ENCODE peak calls at places on chromosomes 6 and 20, in six cellular contexts. One of them, this sample, is unnamed.

GRCh38 chr6:153074761-153075160 is 56.3 kb downstream of the RGS17 start:
- DNase-seq in astrocyte: no peak
- DNase-seq in left ventricle myocardium inferior: no peak
- DNase-seq in lung: no peak
- DNase-seq in breast epithelium: no peak
- DNase-seq in mucosa of descending colon: no peak
- DNase-seq in this sample: peak

GRCh38 chr6:33173228-33174180 is 18.8 kb downstream of the COL11A2 start:
- DNase-seq in astrocyte: no peak
- DNase-seq in breast epithelium: no peak
- DNase-seq in left ventricle myocardium inferior: no peak
- DNase-seq in lung: no peak
- DNase-seq in mucosa of descending colon: no peak
- DNase-seq in this sample: no peak

GRCh38 chr6:71419217-71419953 is 130.8 kb downstream of the OGFRL1 start:
- DNase-seq in breast epithelium: no peak
- DNase-seq in astrocyte: no peak
- DNase-seq in left ventricle myocardium inferior: peak
- DNase-seq in mucosa of descending colon: peak
- DNase-seq in lung: no peak
- DNase-seq in this sample: peak

GRCh38 chr6:149334201-149334600 is 16.7 kb downstream of the TAB2 start:
- DNase-seq in mucosa of descending colon: no peak
- DNase-seq in left ventricle myocardium inferior: no peak
- DNase-seq in astrocyte: peak
- DNase-seq in breast epithelium: no peak
- DNase-seq in lung: no peak
- DNase-seq in this sample: peak

GRCh38 chr20:24969203-24970029 is 20.3 kb downstream of the CST7 start:
- DNase-seq in lung: no peak
- DNase-seq in breast epithelium: no peak
- DNase-seq in astrocyte: no peak
- DNase-seq in left ventricle myocardium inferior: no peak
- DNase-seq in mucosa of descending colon: peak
- DNase-seq in this sample: no peak

GRCh38 chr6:67558985-67559384 is 1076.1 kb upstream of the ADGRB3 start:
- DNase-seq in astrocyte: peak
- DNase-seq in lung: no peak
- DNase-seq in left ventricle myocardium inferior: no peak
- DNase-seq in breast epithelium: no peak
- DNase-seq in mucosa of descending colon: no peak
- DNase-seq in this sample: peak

GRCh38 chr6:112780498-112781096 is 433.5 kb downstream of the RFPL4B start:
- DNase-seq in lung: peak
- DNase-seq in astrocyte: peak
- DNase-seq in left ventricle myocardium inferior: peak
- DNase-seq in breast epithelium: peak
- DNase-seq in mucosa of descending colon: peak
- DNase-seq in this sample: peak

GRCh38 chr6:9248125-9248524 is 812.8 kb upstream of the SLC35B3 start:
- DNase-seq in left ventricle myocardium inferior: no peak
- DNase-seq in astrocyte: no peak
- DNase-seq in mucosa of descending colon: no peak
- DNase-seq in lung: no peak
- DNase-seq in breast epithelium: no peak
- DNase-seq in this sample: no peak

GRCh38 chr20:2693286-2693995 is 861 bp downstream of the EBF4 start:
- DNase-seq in mucosa of descending colon: peak
- DNase-seq in astrocyte: no peak
- DNase-seq in breast epithelium: no peak
- DNase-seq in lung: no peak
- DNase-seq in left ventricle myocardium inferior: peak
- DNase-seq in this sample: no peak

GRCh38 chr20:17021481-17021880 is 205.4 kb upstream of the PCSK2 start:
- DNase-seq in mucosa of descending colon: no peak
- DNase-seq in breast epithelium: no peak
- DNase-seq in astrocyte: no peak
- DNase-seq in lung: no peak
- DNase-seq in left ventricle myocardium inferior: no peak
- DNase-seq in this sample: no peak
- TF ChIP-seq CTCF in mucosa of descending colon: no peak
- TF ChIP-seq CTCF in breast epithelium: no peak
- TF ChIP-seq CTCF in astrocyte: no peak
- TF ChIP-seq CTCF in lung: no peak
- TF ChIP-seq CTCF in left ventricle myocardium inferior: no peak
- TF ChIP-seq CTCF in this sample: no peak

DNA sequence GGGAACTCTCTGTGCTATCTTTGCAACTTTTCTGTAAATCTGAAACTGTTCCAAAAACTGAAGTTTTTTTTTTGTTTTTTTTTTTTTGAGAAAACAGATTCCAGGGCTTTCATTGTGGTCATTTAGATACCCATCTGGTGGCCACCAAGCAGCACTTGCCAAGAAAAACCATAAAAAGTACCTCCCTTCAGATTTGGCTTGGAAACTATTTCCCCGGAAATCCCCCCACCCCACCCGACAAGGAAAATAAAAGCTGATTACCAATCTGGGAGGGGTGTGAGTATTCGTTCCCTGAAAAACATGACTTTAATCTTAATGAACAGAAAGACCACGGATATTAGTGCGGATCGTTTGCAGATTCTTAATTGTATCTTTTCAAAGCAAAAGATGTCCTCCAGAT is 1.9 kb downstream of the NFATC2 start:
- DNase-seq in astrocyte: no peak
- DNase-seq in lung: no peak
- DNase-seq in breast epithelium: no peak
- DNase-seq in left ventricle myocardium inferior: no peak
- DNase-seq in mucosa of descending colon: no peak
- DNase-seq in this sample: no peak
- H3K4me3 ChIP-seq in astrocyte: no peak
- H3K4me3 ChIP-seq in lung: no peak
- H3K4me3 ChIP-seq in breast epithelium: no peak
- H3K4me3 ChIP-seq in left ventricle myocardium inferior: peak
- H3K4me3 ChIP-seq in mucosa of descending colon: no peak
- H3K4me3 ChIP-seq in this sample: no peak

GRCh38 chr20:546353-546752 is 2.8 kb upstream of the CSNK2A1 start:
- DNase-seq in left ventricle myocardium inferior: no peak
- DNase-seq in astrocyte: no peak
- DNase-seq in breast epithelium: no peak
- DNase-seq in lung: no peak
- DNase-seq in mucosa of descending colon: no peak
- DNase-seq in this sample: no peak

GRCh38 chr20:547394-547793 is 3.8 kb upstream of the CSNK2A1 start:
- DNase-seq in left ventricle myocardium inferior: no peak
- DNase-seq in breast epithelium: no peak
- DNase-seq in mucosa of descending colon: no peak
- DNase-seq in lung: no peak
- DNase-seq in astrocyte: no peak
- DNase-seq in this sample: no peak

GRCh38 chr20:550611-551010 is 7.0 kb upstream of the CSNK2A1 start:
- DNase-seq in astrocyte: no peak
- DNase-seq in mucosa of descending colon: no peak
- DNase-seq in breast epithelium: no peak
- DNase-seq in left ventricle myocardium inferior: no peak
- DNase-seq in lung: no peak
- DNase-seq in this sample: no peak

GRCh38 chr20:544153-544725 is 649 bp upstream of the CSNK2A1 start:
- DNase-seq in mucosa of descending colon: no peak
- DNase-seq in breast epithelium: no peak
- DNase-seq in left ventricle myocardium inferior: no peak
- DNase-seq in astrocyte: no peak
- DNase-seq in lung: no peak
- DNase-seq in this sample: no peak

DNA sequence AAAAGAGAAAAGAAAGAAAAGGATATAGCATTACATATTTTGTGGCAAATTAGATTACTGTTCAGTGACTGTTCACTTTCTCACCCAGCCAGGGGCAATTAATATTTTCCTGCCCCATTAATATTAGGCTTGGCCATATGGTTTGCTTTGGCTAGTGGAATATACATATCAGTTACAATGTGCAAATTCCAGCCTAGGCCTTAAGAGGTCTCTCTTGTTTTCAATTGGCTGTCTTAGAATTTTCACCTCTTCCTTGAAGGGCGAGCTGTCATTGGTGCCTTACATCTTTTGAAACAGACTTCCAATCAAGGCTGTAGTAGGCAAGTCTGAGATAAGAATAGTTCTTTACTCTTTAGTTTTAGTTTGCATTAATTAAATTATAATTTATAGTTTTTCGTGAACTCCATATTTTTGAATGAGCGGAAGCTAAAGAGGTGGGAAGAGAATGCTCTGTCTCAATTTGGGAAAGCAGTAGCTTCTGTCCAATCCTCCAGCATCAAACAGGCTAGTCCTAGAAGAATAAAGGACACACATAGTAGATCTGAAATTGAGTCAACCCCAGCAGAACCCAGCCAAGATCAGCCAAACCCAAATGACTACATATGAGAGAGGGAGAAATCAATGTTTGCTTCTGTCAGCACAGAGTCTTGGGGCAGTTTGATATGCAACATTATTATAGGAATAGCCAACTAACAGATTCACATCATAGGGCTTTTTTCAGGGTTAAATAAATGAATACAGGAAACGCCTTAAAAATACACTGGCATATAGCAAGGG is 6.3 kb upstream of the CSNK2A1 start:
- DNase-seq in breast epithelium: no peak
- DNase-seq in mucosa of descending colon: no peak
- DNase-seq in left ventricle myocardium inferior: no peak
- DNase-seq in astrocyte: no peak
- DNase-seq in lung: no peak
- DNase-seq in this sample: no peak
- TF ChIP-seq CTCF in breast epithelium: no peak
- TF ChIP-seq CTCF in mucosa of descending colon: no peak
- TF ChIP-seq CTCF in left ventricle myocardium inferior: no peak
- TF ChIP-seq CTCF in astrocyte: no peak
- TF ChIP-seq CTCF in lung: no peak
- TF ChIP-seq CTCF in this sample: no peak

DNA sequence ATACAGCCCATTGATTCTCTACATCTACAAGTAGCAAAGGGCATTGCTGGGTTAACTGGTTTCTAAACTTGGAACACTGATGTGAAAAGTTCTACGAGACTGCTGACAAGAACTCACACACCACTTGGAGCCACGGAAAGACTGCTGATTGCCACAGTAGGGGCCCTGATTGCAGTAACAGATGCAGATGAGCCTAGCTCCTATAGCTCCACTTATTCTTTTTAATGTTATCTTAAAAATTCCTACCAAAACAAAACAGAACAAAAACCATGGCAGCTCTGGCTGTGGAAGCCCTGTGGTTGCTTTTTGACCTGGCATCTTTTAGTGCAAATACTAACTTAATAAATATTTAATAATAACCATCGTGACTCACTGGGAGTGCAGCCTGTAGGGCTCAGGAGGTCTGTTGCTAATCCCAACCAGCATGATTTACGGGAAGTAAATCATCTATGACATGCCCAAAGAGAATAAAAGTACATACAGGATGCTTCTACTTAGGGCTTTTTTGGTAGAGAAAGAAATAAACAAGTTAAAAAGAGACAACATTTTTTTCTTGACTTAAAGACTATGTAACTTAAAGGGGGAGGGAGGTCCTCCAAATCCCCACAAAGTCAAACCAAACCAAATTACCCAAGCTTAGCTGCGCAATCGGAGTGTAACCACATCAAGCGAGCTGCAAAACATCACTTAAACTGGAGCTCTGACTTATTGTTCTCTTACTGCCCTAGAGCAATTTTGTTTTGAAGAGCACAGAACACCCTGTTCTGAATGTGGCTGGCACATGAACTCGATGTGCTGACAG is 87.2 kb downstream of the FKBP5 start:
- DNase-seq in lung: peak
- DNase-seq in breast epithelium: peak
- DNase-seq in left ventricle myocardium inferior: no peak
- DNase-seq in astrocyte: peak
- DNase-seq in mucosa of descending colon: no peak
- DNase-seq in this sample: peak
- H3K4me3 ChIP-seq in lung: no peak
- H3K4me3 ChIP-seq in breast epithelium: no peak
- H3K4me3 ChIP-seq in left ventricle myocardium inferior: peak
- H3K4me3 ChIP-seq in astrocyte: peak
- H3K4me3 ChIP-seq in mucosa of descending colon: no peak
- H3K4me3 ChIP-seq in this sample: peak

GRCh38 chr20:728022-728944 is 40.0 kb downstream of the SLC52A3 start:
- DNase-seq in mucosa of descending colon: peak
- DNase-seq in breast epithelium: no peak
- DNase-seq in astrocyte: peak
- DNase-seq in lung: no peak
- DNase-seq in left ventricle myocardium inferior: peak
- DNase-seq in this sample: peak
- TF ChIP-seq CTCF in mucosa of descending colon: no peak
- TF ChIP-seq CTCF in breast epithelium: peak
- TF ChIP-seq CTCF in astrocyte: peak
- TF ChIP-seq CTCF in lung: peak
- TF ChIP-seq CTCF in left ventricle myocardium inferior: peak
- TF ChIP-seq CTCF in this sample: peak

GRCh38 chr6:37006793-37007339 is 1.4 kb downstream of the FGD2 start:
- DNase-seq in left ventricle myocardium inferior: no peak
- DNase-seq in astrocyte: peak
- DNase-seq in lung: no peak
- DNase-seq in breast epithelium: no peak
- DNase-seq in mucosa of descending colon: no peak
- DNase-seq in this sample: no peak
- H3K4me3 ChIP-seq in left ventricle myocardium inferior: peak
- H3K4me3 ChIP-seq in astrocyte: no peak
- H3K4me3 ChIP-seq in lung: no peak
- H3K4me3 ChIP-seq in breast epithelium: peak
- H3K4me3 ChIP-seq in mucosa of descending colon: no peak
- H3K4me3 ChIP-seq in this sample: no peak

This sample was measured in fibroblast of the aortic adventitia.